ENCODE peak calls at places on chromosomes 4 and X, in five cellular contexts. M is colonic mucosa; D is pancreas; R is CD8-positive, alpha-beta T cell; U is neural progenitor cell. J is an unnamed sample.

GRCh38 chrX:16394290-16394689 is 227.0 kb downstream of the MAGEB17 start:
- DNase-seq in M (no peak), D (no peak), R (no peak), U (no peak), J (no peak)

GRCh38 chr4:76811604-76812412 is 86.1 kb downstream of the SOWAHB start:
- DNase-seq in M (no peak), D (no peak), R (no peak), U (peak), J (no peak)

GRCh38 chrX:79704325-79704724 is 310.2 kb upstream of the TBX22 start:
- DNase-seq in M (no peak), D (no peak), R (no peak), U (no peak), J (no peak)

GRCh38 chr4:20544645-20545044 is 155.6 kb upstream of the PACRGL start:
- DNase-seq in M (no peak), D (no peak), R (no peak), U (peak), J (peak)

GRCh38 chrX:105653891-105654290 is 168.4 kb upstream of the NRK start:
- DNase-seq in M (no peak), D (no peak), R (no peak), U (no peak), J (no peak)

GRCh38 chr4:3418029-3418762 is 23.6 kb upstream of the HGFAC start:
- DNase-seq in M (no peak), D (no peak), R (no peak), U (no peak), J (no peak)

GRCh38 chrX:56728321-56728720 is 722 bp upstream of the NBDY start:
- DNase-seq in M (no peak), D (no peak), R (no peak), U (no peak), J (peak)

GRCh38 chr4:82429728-82430192 is 502 bp downstream of the HNRNPDL start:
- DNase-seq in M (peak), D (no peak), R (peak), U (peak), J (peak)

GRCh38 chrX:66074920-66075879 is 35.3 kb upstream of the VSIG4 start:
- DNase-seq in M (peak), D (no peak), R (peak), U (no peak), J (no peak)

GRCh38 chrX:151641564-151641963 is 53.7 kb upstream of the PRRG3 start:
- DNase-seq in M (no peak), D (no peak), R (no peak), U (no peak), J (no peak)

GRCh38 chr4:20615492-20616136 is 84.6 kb upstream of the PACRGL start:
- DNase-seq in M (no peak), D (no peak), R (no peak), U (no peak), J (peak)

GRCh38 chr4:3742610-3743009 is 23.6 kb upstream of the ADRA2C start:
- DNase-seq in M (no peak), D (no peak), R (no peak), U (no peak), J (no peak)

GRCh38 chrX:18983711-18984380 is at the start of gene PHKA2:
- DNase-seq in M (peak), D (peak), R (no peak), U (no peak), J (no peak)

GRCh38 chr4:17760602-17761001 is 20.8 kb downstream of the FAM184B start:
- DNase-seq in M (no peak), D (no peak), R (no peak), U (no peak), J (no peak)

DNA sequence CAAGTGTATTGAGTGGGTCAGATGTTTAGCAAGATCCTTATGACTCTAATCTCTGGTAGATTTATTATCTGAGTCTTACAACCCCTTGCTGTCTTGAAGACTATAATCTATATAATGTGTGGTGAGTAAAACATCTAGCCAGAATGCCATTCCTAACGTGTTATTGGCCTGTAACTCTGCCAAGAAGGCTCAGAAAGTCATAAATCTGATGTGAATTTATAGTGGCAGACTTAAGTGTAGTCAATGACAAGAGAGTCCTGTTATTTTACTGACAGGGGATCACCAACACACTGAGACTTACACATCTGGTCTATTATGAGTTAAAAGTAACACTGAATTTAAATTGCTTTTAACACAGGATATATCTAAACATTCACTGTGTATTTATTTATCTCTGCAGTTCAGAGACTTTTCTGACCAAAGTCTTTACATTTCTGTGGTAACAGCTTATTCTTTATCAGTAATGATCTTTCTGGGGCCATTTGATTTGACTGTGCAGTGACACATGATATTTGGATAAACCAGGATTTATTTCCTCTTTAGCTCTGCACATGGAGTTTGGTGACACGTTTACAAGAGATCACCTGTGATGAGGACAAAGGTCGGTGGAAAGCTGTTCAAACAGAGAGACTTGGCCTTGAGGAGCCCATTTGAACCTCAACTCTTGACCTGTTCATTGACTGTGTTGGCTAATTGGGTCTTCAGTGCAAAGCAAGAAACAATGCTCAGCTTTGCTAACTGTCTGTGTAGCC is 415.9 kb downstream of the STIM2 start:
- DNase-seq in M (peak), D (no peak), R (no peak), U (no peak), J (no peak)
- H3K4me3 ChIP-seq in M (no peak), D (no peak), R (no peak), U (no peak), J (no peak)

GRCh38 chrX:38271154-38271716 is 50.6 kb upstream of the SRPX start:
- DNase-seq in M (no peak), D (no peak), R (no peak), U (no peak), J (no peak)
- TF ChIP-seq CTCF in M (no peak), D (no peak), R (no peak), U (no peak), J (no peak)

GRCh38 chr4:48375651-48376291 is 34.4 kb downstream of the SLAIN2 start:
- DNase-seq in M (peak), D (no peak), R (no peak), U (no peak), J (peak)
- H3K4me3 ChIP-seq in M (no peak), D (no peak), R (no peak), U (no peak), J (no peak)

GRCh38 chr4:16278178-16278577 is 51.9 kb upstream of the TAPT1 start:
- DNase-seq in M (no peak), D (no peak), R (no peak), U (no peak), J (no peak)
- TF ChIP-seq CTCF in M (no peak), D (no peak), R (no peak), U (peak), J (no peak)

DNA sequence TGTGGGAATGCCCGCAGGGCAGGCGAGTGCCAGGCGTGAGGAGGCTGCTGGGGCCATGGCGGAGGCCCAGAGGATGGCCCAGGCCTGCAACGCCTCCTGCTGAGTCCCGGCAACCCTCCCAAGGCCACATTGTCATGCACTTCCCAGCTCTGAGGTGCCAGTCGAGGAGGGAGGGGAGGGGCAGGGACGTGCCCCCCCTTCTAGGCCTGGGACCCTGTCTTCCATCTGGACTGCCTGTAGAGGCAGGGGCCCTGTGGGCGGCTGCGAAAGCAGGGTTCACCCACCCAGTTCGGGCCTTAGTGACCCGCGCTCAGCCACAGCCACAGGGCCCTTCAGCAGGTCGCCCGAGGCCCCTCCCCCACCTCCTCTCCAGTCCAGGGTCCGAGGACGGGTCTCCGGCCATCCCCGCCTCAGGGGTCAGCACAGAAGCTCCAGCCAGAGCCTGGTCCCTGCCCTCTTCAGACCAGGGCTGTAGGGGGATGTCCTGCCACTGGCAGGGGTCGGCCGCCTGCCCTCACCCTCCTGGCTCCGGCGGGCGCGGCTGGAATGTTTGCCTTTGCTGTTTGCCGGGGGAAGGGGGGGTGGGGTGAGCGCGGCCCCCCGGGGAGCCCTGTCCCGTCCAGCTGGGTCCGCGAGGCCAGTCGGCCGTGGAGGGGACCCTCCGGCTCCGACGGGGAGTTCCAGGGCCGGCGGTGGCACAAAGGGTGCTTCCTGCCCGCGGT is 26.6 kb upstream of the FGFR3 start:
- DNase-seq in M (no peak), D (peak), R (no peak), U (peak), J (no peak)
- H3K4me3 ChIP-seq in M (peak), D (peak), R (no peak), U (peak), J (peak)

DNA sequence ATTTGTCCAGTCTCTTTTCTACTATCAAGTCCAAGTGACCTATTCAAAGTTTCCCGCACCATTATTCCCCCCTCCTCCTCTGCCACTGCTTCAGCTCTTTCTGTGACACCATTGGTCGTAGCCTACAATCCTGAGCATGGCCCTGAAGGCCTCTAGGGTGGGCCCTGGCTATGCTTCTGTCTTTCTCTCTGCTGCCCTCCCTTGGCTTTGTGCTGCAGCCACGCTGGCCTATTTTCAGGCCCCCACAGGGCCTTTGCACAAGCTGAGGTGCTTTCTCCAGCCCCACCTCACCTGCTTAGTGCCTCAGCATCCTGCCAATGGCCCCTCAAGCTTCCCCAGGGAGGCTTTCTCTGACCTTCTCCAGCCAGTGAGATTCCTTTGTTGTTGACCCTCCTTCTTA is 156.5 kb downstream of the NHS start:
- DNase-seq in M (no peak), D (no peak), R (no peak), U (no peak), J (no peak)
- TF ChIP-seq CTCF in M (no peak), D (no peak), R (no peak), U (no peak), J (no peak)

GRCh38 chr4:67721770-67722597 is 21.0 kb upstream of the UBA6 start:
- DNase-seq in M (no peak), D (no peak), R (no peak), U (peak), J (peak)

GRCh38 chr4:67723949-67724348 is 23.0 kb upstream of the UBA6 start:
- DNase-seq in M (no peak), D (no peak), R (no peak), U (peak), J (no peak)

GRCh38 chr4:67725981-67726380 is 25.0 kb upstream of the UBA6 start:
- DNase-seq in M (no peak), D (no peak), R (no peak), U (no peak), J (peak)

GRCh38 chr4:67725132-67725531 is 24.2 kb upstream of the UBA6 start:
- DNase-seq in M (no peak), D (no peak), R (no peak), U (no peak), J (peak)

GRCh38 chr4:67727124-67727850 is 26.3 kb upstream of the UBA6 start:
- DNase-seq in M (no peak), D (no peak), R (no peak), U (no peak), J (peak)
- H3K4me3 ChIP-seq in M (no peak), D (no peak), R (no peak), U (no peak), J (no peak)

GRCh38 chrX:55220119-55220794 is at the start of gene PAGE5:
- DNase-seq in M (no peak), D (no peak), R (no peak), U (no peak), J (no peak)
- TF ChIP-seq CTCF in M (no peak), D (no peak), R (no peak), U (no peak), J (no peak)

GRCh38 chrX:132480581-132481203 is 8.1 kb downstream of the MBNL3 start:
- DNase-seq in M (peak), D (no peak), R (peak), U (no peak), J (peak)
- H3K4me3 ChIP-seq in M (peak), D (peak), R (peak), U (no peak), J (peak)

J was measured in bronchial epithelial cell.